ENCODE peak calls at places on chromosomes 11 and 22, in four cellular contexts. One of them, this sample, is unnamed.
A peak's percentile ranks its signal among the peaks of the same experiment; 100 is the strongest.

GRCh38 chr11:45379162-45379863 is 93.2 kb upstream of the SYT13 start:
- DNase-seq in kidney tubule cell: no peak
- DNase-seq in GM13977: no peak
- DNase-seq in HCEC 1CT: no peak
- DNase-seq in this sample: peak; percentile 5

GRCh38 chr22:23696326-23696851 is 5.6 kb downstream of the RGL4 start:
- DNase-seq in HCEC 1CT: no peak
- DNase-seq in kidney tubule cell: no peak
- DNase-seq in GM13977: peak; percentile 85
- DNase-seq in this sample: no peak

GRCh38 chr11:125504580-125504979 is 8.5 kb upstream of the FEZ1 start:
- DNase-seq in GM13977: no peak
- DNase-seq in HCEC 1CT: no peak
- DNase-seq in kidney tubule cell: no peak
- DNase-seq in this sample: no peak

GRCh38 chr11:79762271-79762935 is 321.6 kb upstream of the TENM4 start:
- DNase-seq in HCEC 1CT: no peak
- DNase-seq in kidney tubule cell: peak; percentile 26
- DNase-seq in GM13977: no peak
- DNase-seq in this sample: peak; percentile 80

GRCh38 chr11:2462986-2463765 is 18.4 kb downstream of the KCNQ1 start:
- DNase-seq in HCEC 1CT: no peak
- DNase-seq in GM13977: no peak
- DNase-seq in kidney tubule cell: peak; percentile 65
- DNase-seq in this sample: peak; percentile 64

GRCh38 chr11:106281455-106282173 is 204.2 kb downstream of the AASDHPPT start:
- DNase-seq in HCEC 1CT: peak; percentile 94
- DNase-seq in GM13977: no peak
- DNase-seq in kidney tubule cell: peak; percentile 94
- DNase-seq in this sample: peak; percentile 71

GRCh38 chr11:17407575-17407974 is 19.1 kb upstream of the KCNJ11 start:
- DNase-seq in HCEC 1CT: no peak
- DNase-seq in GM13977: no peak
- DNase-seq in kidney tubule cell: no peak
- DNase-seq in this sample: peak; percentile 43

GRCh38 chr22:38267086-38267485 is 5.7 kb downstream of the TMEM184B start:
- DNase-seq in kidney tubule cell: no peak
- DNase-seq in HCEC 1CT: no peak
- DNase-seq in GM13977: no peak
- DNase-seq in this sample: no peak

GRCh38 chr11:102012946-102013345 is 34.3 kb upstream of the CFAP300 start:
- DNase-seq in GM13977: no peak
- DNase-seq in kidney tubule cell: no peak
- DNase-seq in HCEC 1CT: no peak
- DNase-seq in this sample: no peak

GRCh38 chr11:6526411-6527135 is 29.5 kb downstream of the DNHD1 start:
- DNase-seq in HCEC 1CT: peak; percentile 7
- DNase-seq in kidney tubule cell: no peak
- DNase-seq in GM13977: no peak
- DNase-seq in this sample: no peak

GRCh38 chr22:41377846-41378245 is 3.9 kb upstream of the TEF start:
- DNase-seq in HCEC 1CT: no peak
- DNase-seq in kidney tubule cell: no peak
- DNase-seq in GM13977: no peak
- DNase-seq in this sample: no peak